ENCODE peak calls at places on chromosome 13, in four cellular contexts. One of them, this sample, is unnamed.
A peak's percentile ranks its signal among the peaks of the same experiment; 100 is the strongest.

GRCh38 chr13:34913040-34913439 is 29.0 kb upstream of the NBEA start:
- DNase-seq in brain microvascular endothelial cell: peak; percentile 10
- DNase-seq in pancreas: no peak
- DNase-seq in heart left ventricle: no peak
- DNase-seq in this sample: no peak

GRCh38 chr13:114130708-114131580 is 1.5 kb downstream of the RASA3 start:
- DNase-seq in brain microvascular endothelial cell: peak; percentile 93
- DNase-seq in pancreas: no peak
- DNase-seq in heart left ventricle: no peak
- DNase-seq in this sample: no peak

GRCh38 chr13:50026788-50027473 is 11.7 kb downstream of the KCNRG start:
- DNase-seq in brain microvascular endothelial cell: no peak
- DNase-seq in pancreas: no peak
- DNase-seq in heart left ventricle: no peak
- DNase-seq in this sample: no peak

GRCh38 chr13:108681986-108682562 is 52.7 kb downstream of the MYO16 start:
- DNase-seq in brain microvascular endothelial cell: peak; percentile 69
- DNase-seq in pancreas: no peak
- DNase-seq in heart left ventricle: no peak
- DNase-seq in this sample: no peak

GRCh38 chr13:49311816-49312215 is 64.1 kb downstream of the CDADC1 start:
- DNase-seq in brain microvascular endothelial cell: no peak
- DNase-seq in pancreas: no peak
- DNase-seq in heart left ventricle: no peak
- DNase-seq in this sample: no peak

GRCh38 chr13:100301418-100301817 is 212.5 kb downstream of the PCCA start:
- DNase-seq in brain microvascular endothelial cell: no peak
- DNase-seq in pancreas: no peak
- DNase-seq in heart left ventricle: no peak
- DNase-seq in this sample: peak; percentile 45

GRCh38 chr13:99721606-99722384 is 220.5 kb downstream of the TM9SF2 start:
- DNase-seq in brain microvascular endothelial cell: peak; percentile 4
- DNase-seq in pancreas: no peak
- DNase-seq in heart left ventricle: no peak
- DNase-seq in this sample: no peak

GRCh38 chr13:84870190-84870589 is 929.0 kb downstream of the SLITRK6 start:
- DNase-seq in brain microvascular endothelial cell: no peak
- DNase-seq in pancreas: no peak
- DNase-seq in heart left ventricle: no peak
- DNase-seq in this sample: no peak

GRCh38 chr13:45194081-45194939 is 6.5 kb downstream of the KCTD4 start:
- DNase-seq in brain microvascular endothelial cell: peak; percentile 43
- DNase-seq in pancreas: no peak
- DNase-seq in heart left ventricle: no peak
- DNase-seq in this sample: no peak

GRCh38 chr13:24619302-24619701 is 60.9 kb upstream of the ATP12A start:
- DNase-seq in brain microvascular endothelial cell: no peak
- DNase-seq in pancreas: no peak
- DNase-seq in heart left ventricle: no peak
- DNase-seq in this sample: no peak

GRCh38 chr13:29587645-29588044 is 7.8 kb downstream of the SLC7A1 start:
- DNase-seq in brain microvascular endothelial cell: no peak
- DNase-seq in pancreas: no peak
- DNase-seq in heart left ventricle: no peak
- DNase-seq in this sample: no peak

GRCh38 chr13:42279080-42279479 is 7.1 kb downstream of the AKAP11 start:
- DNase-seq in brain microvascular endothelial cell: no peak
- DNase-seq in pancreas: no peak
- DNase-seq in heart left ventricle: no peak
- DNase-seq in this sample: no peak
- H3K4me3 ChIP-seq in brain microvascular endothelial cell: no peak overlapping the region
- H3K4me3 ChIP-seq in pancreas: no peak overlapping the region
- H3K4me3 ChIP-seq in heart left ventricle: no peak overlapping the region
- H3K4me3 ChIP-seq in this sample: no peak overlapping the region

GRCh38 chr13:97944396-97945029 is 9.0 kb upstream of the IPO5 start:
- DNase-seq in brain microvascular endothelial cell: peak; percentile 41
- DNase-seq in pancreas: no peak
- DNase-seq in heart left ventricle: no peak
- DNase-seq in this sample: no peak
- H3K4me3 ChIP-seq in brain microvascular endothelial cell: no peak overlapping the region
- H3K4me3 ChIP-seq in pancreas: no peak overlapping the region
- H3K4me3 ChIP-seq in heart left ventricle: no peak overlapping the region
- H3K4me3 ChIP-seq in this sample: no peak overlapping the region

GRCh38 chr13:41019578-41020347 is 647 bp upstream of the ELF1 start:
- DNase-seq in brain microvascular endothelial cell: no peak
- DNase-seq in pancreas: no peak
- DNase-seq in heart left ventricle: no peak
- DNase-seq in this sample: no peak
- H3K4me3 ChIP-seq in brain microvascular endothelial cell: no peak overlapping the region
- H3K4me3 ChIP-seq in pancreas: peak overlapping the region; percentile 41
- H3K4me3 ChIP-seq in heart left ventricle: peak overlapping the region; percentile 50
- H3K4me3 ChIP-seq in this sample: no peak overlapping the region

DNA sequence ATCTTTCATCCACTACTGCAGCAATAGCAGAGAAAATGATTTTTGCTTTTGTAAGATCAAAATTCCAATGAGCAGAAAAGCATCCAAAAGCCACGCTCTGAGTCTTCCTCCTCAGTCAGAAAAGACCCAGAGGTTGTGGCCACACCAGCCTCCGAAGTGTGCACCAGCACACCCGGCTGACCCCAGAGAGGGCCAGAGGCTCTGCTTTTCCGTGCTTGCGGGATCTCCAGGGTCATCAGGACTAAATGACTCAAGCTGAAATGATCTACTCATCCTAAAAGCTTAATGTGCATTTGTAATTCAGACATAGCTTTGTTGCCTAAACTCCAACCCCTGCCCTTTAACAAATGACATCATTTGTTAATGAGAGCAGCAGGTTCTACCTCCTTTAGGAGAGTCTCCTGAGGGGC is 16.5 kb downstream of the RXFP2 start:
- DNase-seq in brain microvascular endothelial cell: peak; percentile 75
- DNase-seq in pancreas: no peak
- DNase-seq in heart left ventricle: no peak
- DNase-seq in this sample: no peak
- H3K4me3 ChIP-seq in brain microvascular endothelial cell: no peak overlapping the region
- H3K4me3 ChIP-seq in pancreas: no peak overlapping the region
- H3K4me3 ChIP-seq in heart left ventricle: no peak overlapping the region
- H3K4me3 ChIP-seq in this sample: no peak overlapping the region

GRCh38 chr13:26021516-26021915 is 30.3 kb downstream of the SHISA2 start:
- DNase-seq in brain microvascular endothelial cell: no peak
- DNase-seq in pancreas: no peak
- DNase-seq in heart left ventricle: no peak
- DNase-seq in this sample: no peak

GRCh38 chr13:26019241-26019640 is 32.6 kb downstream of the SHISA2 start:
- DNase-seq in brain microvascular endothelial cell: no peak
- DNase-seq in pancreas: no peak
- DNase-seq in heart left ventricle: no peak
- DNase-seq in this sample: no peak

GRCh38 chr13:26017932-26018690 is 33.7 kb downstream of the SHISA2 start:
- DNase-seq in brain microvascular endothelial cell: peak; percentile 24
- DNase-seq in pancreas: no peak
- DNase-seq in heart left ventricle: no peak
- DNase-seq in this sample: no peak

GRCh38 chr13:26020536-26021290 is 31.1 kb downstream of the SHISA2 start:
- DNase-seq in brain microvascular endothelial cell: no peak
- DNase-seq in pancreas: no peak
- DNase-seq in heart left ventricle: no peak
- DNase-seq in this sample: no peak

DNA sequence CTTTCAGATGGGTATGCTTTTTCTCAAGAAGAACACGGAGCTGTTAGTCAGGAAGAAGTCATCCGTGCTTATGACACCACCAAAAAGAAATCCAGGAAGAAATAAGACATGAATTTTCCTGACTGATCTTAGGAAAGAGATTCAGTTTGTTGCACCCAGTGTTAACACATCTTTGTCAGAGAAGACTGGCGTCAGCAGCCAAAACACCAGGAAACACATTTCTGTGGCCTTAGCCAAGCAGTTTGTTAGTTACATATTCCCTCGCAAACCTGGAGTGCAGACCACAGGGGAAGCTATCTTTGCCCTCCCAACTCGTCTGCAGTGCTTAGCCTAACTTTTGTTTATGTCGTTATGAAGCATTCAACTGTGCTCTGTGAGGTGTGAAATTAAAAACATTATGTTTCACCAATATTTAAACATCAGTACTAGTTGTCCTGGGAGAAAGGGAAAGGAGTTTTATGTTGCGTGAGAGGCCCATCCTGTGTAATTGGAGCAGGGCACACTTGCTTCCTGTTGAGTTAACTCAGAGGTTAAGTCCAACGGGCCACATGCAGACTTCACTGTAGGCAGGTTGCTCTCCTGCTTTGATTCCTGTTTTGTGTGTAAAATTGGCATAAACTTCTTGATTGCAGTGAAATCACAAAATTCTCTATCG is 31.8 kb downstream of the SHISA2 start:
- DNase-seq in brain microvascular endothelial cell: peak; percentile 72
- DNase-seq in pancreas: no peak
- DNase-seq in heart left ventricle: no peak
- DNase-seq in this sample: no peak
- H3K4me3 ChIP-seq in brain microvascular endothelial cell: no peak overlapping the region
- H3K4me3 ChIP-seq in pancreas: no peak overlapping the region
- H3K4me3 ChIP-seq in heart left ventricle: no peak overlapping the region
- H3K4me3 ChIP-seq in this sample: no peak overlapping the region

GRCh38 chr13:111256458-111256857 is 64.0 kb upstream of the TEX29 start:
- DNase-seq in brain microvascular endothelial cell: no peak
- DNase-seq in pancreas: no peak
- DNase-seq in heart left ventricle: no peak
- DNase-seq in this sample: no peak

GRCh38 chr13:111256946-111257345 is 63.5 kb upstream of the TEX29 start:
- DNase-seq in brain microvascular endothelial cell: no peak
- DNase-seq in pancreas: no peak
- DNase-seq in heart left ventricle: no peak
- DNase-seq in this sample: no peak

GRCh38 chr13:111259058-111259457 is 61.4 kb upstream of the TEX29 start:
- DNase-seq in brain microvascular endothelial cell: no peak
- DNase-seq in pancreas: no peak
- DNase-seq in heart left ventricle: no peak
- DNase-seq in this sample: no peak

GRCh38 chr13:111261326-111261725 is 59.1 kb upstream of the TEX29 start:
- DNase-seq in brain microvascular endothelial cell: no peak
- DNase-seq in pancreas: no peak
- DNase-seq in heart left ventricle: no peak
- DNase-seq in this sample: no peak

DNA sequence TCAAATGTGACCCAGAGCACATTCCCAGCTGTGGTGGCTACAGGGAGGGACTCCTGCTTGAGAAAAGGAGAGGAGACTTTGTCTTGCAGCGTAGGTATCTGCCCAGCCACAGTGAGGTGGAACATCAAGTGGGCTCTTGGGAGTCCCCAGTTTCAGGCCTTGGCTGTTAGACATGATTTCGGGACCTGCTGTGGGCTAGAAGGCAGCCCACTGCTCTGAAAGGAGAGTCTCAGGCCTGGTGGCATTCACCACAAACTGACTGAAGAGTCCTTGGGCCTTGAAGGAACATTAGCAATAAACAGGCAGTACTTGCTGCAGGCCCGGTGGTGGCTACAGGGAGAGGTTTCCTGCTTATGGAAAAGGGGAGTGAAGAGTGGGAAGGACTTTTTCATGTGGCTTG is 61.8 kb upstream of the TEX29 start:
- DNase-seq in brain microvascular endothelial cell: no peak
- DNase-seq in pancreas: no peak
- DNase-seq in heart left ventricle: no peak
- DNase-seq in this sample: no peak
- H3K4me3 ChIP-seq in brain microvascular endothelial cell: no peak overlapping the region
- H3K4me3 ChIP-seq in pancreas: no peak overlapping the region
- H3K4me3 ChIP-seq in heart left ventricle: no peak overlapping the region
- H3K4me3 ChIP-seq in this sample: no peak overlapping the region

GRCh38 chr13:80584785-80585184 is 243.9 kb upstream of the SPRY2 start:
- DNase-seq in brain microvascular endothelial cell: no peak
- DNase-seq in pancreas: no peak
- DNase-seq in heart left ventricle: no peak
- DNase-seq in this sample: no peak

GRCh38 chr13:80586356-80586755 is 245.4 kb upstream of the SPRY2 start:
- DNase-seq in brain microvascular endothelial cell: no peak
- DNase-seq in pancreas: no peak
- DNase-seq in heart left ventricle: no peak
- DNase-seq in this sample: no peak

GRCh38 chr13:80585531-80585930 is 244.6 kb upstream of the SPRY2 start:
- DNase-seq in brain microvascular endothelial cell: no peak
- DNase-seq in pancreas: no peak
- DNase-seq in heart left ventricle: no peak
- DNase-seq in this sample: no peak

DNA sequence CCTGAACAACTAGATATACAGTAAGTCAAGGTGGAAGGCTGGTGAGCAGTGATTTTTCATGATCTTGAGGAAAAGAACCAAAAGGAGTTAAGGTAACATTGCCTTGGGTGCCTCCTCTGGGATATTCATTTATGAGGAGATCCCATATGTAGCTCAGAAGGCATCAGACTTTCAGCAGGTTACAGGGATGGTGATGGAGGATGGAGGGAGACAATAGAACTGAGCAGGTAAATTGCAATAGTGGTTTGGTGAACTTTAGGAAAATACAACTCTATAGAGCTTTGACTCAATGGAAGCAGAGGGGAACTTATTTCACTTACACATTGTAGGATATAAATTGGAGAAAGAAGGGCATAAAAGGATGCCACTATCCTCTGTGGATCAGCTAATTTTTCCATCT is 243.4 kb upstream of the SPRY2 start:
- DNase-seq in brain microvascular endothelial cell: no peak
- DNase-seq in pancreas: no peak
- DNase-seq in heart left ventricle: no peak
- DNase-seq in this sample: no peak
- H3K4me3 ChIP-seq in brain microvascular endothelial cell: no peak overlapping the region
- H3K4me3 ChIP-seq in pancreas: no peak overlapping the region
- H3K4me3 ChIP-seq in heart left ventricle: no peak overlapping the region
- H3K4me3 ChIP-seq in this sample: no peak overlapping the region

This sample was measured in adrenal gland.